ENCODE peak calls at places on chromosomes 16 and 17, in nine cellular contexts. H is AG04449, G is AG09309, A is cardiac muscle cell, E is GM23338, D is BJ, F is omental fat pad, O is fibroblast of lung, R is epithelial cell of esophagus. P is an unnamed sample.

GRCh38 chr17:8160741-8161221 is 2.0 kb downstream of the VAMP2 start:
- DNase-seq in F (no peak), D (no peak), E (no peak), G (no peak), H (no peak), R (no peak), A (no peak), O (no peak), P (no peak)

GRCh38 chr17:55421179-55421934 is at the start of gene MMD:
- DNase-seq in G (no peak), A (no peak), D (no peak), R (peak), E (peak), F (no peak), H (no peak), O (no peak), P (peak)

GRCh38 chr17:39979865-39980401 is 674 bp upstream of the PSMD3 start:
- DNase-seq in R (peak), D (no peak), H (no peak), O (no peak), G (no peak), A (peak), F (no peak), E (peak), P (no peak)

GRCh38 chr16:56363781-56364565 is 61.4 kb downstream of the AMFR start:
- DNase-seq in E (no peak), H (no peak), G (no peak), F (no peak), R (no peak), A (no peak), O (no peak), D (no peak), P (no peak)

GRCh38 chr17:77419547-77420475 is 279.0 kb downstream of the SEC14L1 start:
- DNase-seq in O (no peak), D (no peak), A (no peak), R (no peak), E (peak), G (no peak), H (no peak), F (no peak), P (no peak)

GRCh38 chr16:76639685-76640289 is 362.6 kb downstream of the CNTNAP4 start:
- DNase-seq in H (no peak), F (no peak), E (peak), A (peak), R (peak), G (no peak), O (peak), D (no peak), P (no peak)

GRCh38 chr17:49384962-49385361 is 22.9 kb upstream of the ZNF652 start:
- DNase-seq in A (no peak), H (no peak), E (no peak), F (no peak), D (no peak), O (no peak), R (no peak), G (no peak), P (no peak)

GRCh38 chr17:35653619-35654361 is 66.7 kb downstream of the AP2B1 start:
- DNase-seq in H (no peak), O (no peak), D (no peak), R (no peak), F (no peak), G (no peak), E (no peak), A (no peak), P (no peak)

GRCh38 chr16:45454-45853 is 8.0 kb downstream of the POLR3K start:
- DNase-seq in E (no peak), F (no peak), R (no peak), G (no peak), H (no peak), A (no peak), D (no peak), O (no peak), P (no peak)

GRCh38 chr16:70695351-70696070 is 9.7 kb upstream of the MTSS2 start:
- DNase-seq in D (no peak), H (no peak), G (no peak), R (peak), A (no peak), O (no peak), E (peak), F (no peak), P (no peak)

GRCh38 chr17:40309938-40310510 is 1.0 kb downstream of the RARA start:
- DNase-seq in O (no peak), D (no peak), R (no peak), F (no peak), H (no peak), A (no peak), E (no peak), G (no peak), P (peak)

GRCh38 chr17:77375917-77376651 is 235.3 kb downstream of the SEC14L1 start:
- DNase-seq in F (no peak), R (no peak), O (peak), A (peak), H (peak), G (no peak), D (no peak), E (no peak), P (no peak)

GRCh38 chr17:43171761-43172487 is 910 bp downstream of the NBR1 start:
- DNase-seq in R (peak), A (peak), H (peak), O (peak), F (no peak), E (peak), G (peak), D (peak), P (no peak)

GRCh38 chr16:11494029-11494428 is 92.7 kb downstream of the LITAF start:
- DNase-seq in D (no peak), O (no peak), R (no peak), A (no peak), G (no peak), F (no peak), E (no peak), H (no peak), P (peak)

GRCh38 chr16:5615868-5616642 is 518.5 kb upstream of the EEF2KMT start:
- DNase-seq in H (no peak), R (no peak), D (no peak), A (peak), E (peak), O (no peak), G (no peak), F (no peak), P (no peak)

GRCh38 chr17:50062323-50063243 is 6.7 kb downstream of the ITGA3 start:
- DNase-seq in O (peak), D (no peak), R (peak), A (peak), H (peak), G (peak), E (no peak), F (no peak), P (peak)

GRCh38 chr17:9179602-9180001 is 158.3 kb downstream of the NTN1 start:
- DNase-seq in R (no peak), D (no peak), A (no peak), F (no peak), E (peak), H (no peak), O (no peak), G (no peak), P (no peak)

GRCh38 chr16:83742520-83742919 is 65.3 kb upstream of the HSBP1 start:
- DNase-seq in H (no peak), O (no peak), F (no peak), A (no peak), E (no peak), R (no peak), D (no peak), G (no peak), P (no peak)

GRCh38 chr17:58277107-58277506 is 3.6 kb downstream of the MPO start:
- DNase-seq in F (no peak), A (peak), O (peak), D (no peak), H (no peak), E (peak), G (no peak), R (peak), P (no peak)
- TF ChIP-seq CTCF in F (no peak), A (peak), O (peak), D (peak), H (peak), E (peak), G (peak), R (peak), P (peak)

GRCh38 chr17:57517216-57517518 is 227.9 kb downstream of the CCDC182 start:
- DNase-seq in F (no peak), A (no peak), G (no peak), D (no peak), H (no peak), O (no peak), R (no peak), E (no peak), P (no peak)

GRCh38 chr17:57517519-57518342 is 227.4 kb downstream of the CCDC182 start:
- DNase-seq in F (no peak), H (no peak), O (no peak), G (no peak), E (no peak), D (no peak), A (no peak), R (no peak), P (no peak)

GRCh38 chr17:57516290-57517215 is 228.5 kb downstream of the CCDC182 start:
- DNase-seq in O (no peak), F (no peak), H (no peak), D (no peak), A (no peak), E (no peak), G (peak), R (peak), P (no peak)

GRCh38 chr17:57514614-57515013 is 230.5 kb downstream of the CCDC182 start:
- DNase-seq in F (no peak), G (no peak), R (peak), H (no peak), D (no peak), A (no peak), O (no peak), E (no peak), P (no peak)

GRCh38 chr17:57515662-57516211 is 229.4 kb downstream of the CCDC182 start:
- DNase-seq in H (no peak), F (no peak), A (no peak), O (no peak), E (no peak), D (no peak), G (no peak), R (no peak), P (no peak)
- TF ChIP-seq CTCF in H (no peak), F (no peak), A (peak), O (no peak), E (no peak), D (no peak), G (peak), R (no peak), P (peak)

GRCh38 chr16:30914849-30915248 is 8.5 kb upstream of the FBXL19 start:
- DNase-seq in G (no peak), O (no peak), F (no peak), R (no peak), H (no peak), D (no peak), E (no peak), A (no peak), P (no peak)
- TF ChIP-seq CTCF in G (no peak), O (no peak), F (no peak), R (no peak), H (no peak), D (no peak), E (no peak), A (no peak), P (no peak)

GRCh38 chr17:51119415-51120356 is 982 bp downstream of the SPAG9 start:
- DNase-seq in G (no peak), H (no peak), E (peak), D (no peak), F (no peak), A (peak), R (peak), O (peak), P (no peak)
- TF ChIP-seq CTCF in G (peak), H (peak), E (peak), D (peak), F (no peak), A (no peak), R (peak), O (peak), P (peak)

GRCh38 chr16:87688876-87689815 is 76.6 kb downstream of the KLHDC4 start:
- DNase-seq in R (no peak), F (no peak), H (no peak), G (no peak), E (no peak), D (no peak), O (no peak), A (no peak), P (no peak)
- TF ChIP-seq CTCF in R (no peak), F (no peak), H (no peak), G (no peak), E (no peak), D (no peak), O (no peak), A (no peak), P (no peak)

P was measured in chondrocyte.